ENCODE peak calls at places on chromosomes 11 and 22, in nine cellular contexts. One of them, this sample, is unnamed.

GRCh38 chr11:111633248-111633647 is 31.0 kb downstream of the SIK2 start:
- ATAC-seq in naive thymus-derived CD8-positive, alpha-beta T cell: no peak
- ATAC-seq in left lung: peak
- ATAC-seq in stimulated activated naive CD8-positive, alpha-beta T cell treated with anti-CD3 and anti-CD28 coated beads, Interleukin-15, Interleukin-2, amounts not matched to agents 100 U/mL and 50 U/mL, for 24 hours: no peak
- ATAC-seq in Right ventricle myocardium inferior: no peak
- ATAC-seq in activated naive CD8-positive, alpha-beta T cell treated with anti-CD3 and anti-CD28 coated beads, Interleukin-2, amount 10 ng/mL, durations not matched to agents 7 days and 5 days: no peak
- ATAC-seq in HepG2: peak
- ATAC-seq in gastroesophageal sphincter: no peak
- ATAC-seq in activated CD8-positive, alpha-beta T cell treated with anti-CD3 and anti-CD28 coated beads, Interleukin-2, amount 10 ng/mL, durations not matched to agents 7 days and 5 days: no peak
- ATAC-seq in this sample: no peak

GRCh38 chr11:44241851-44242250 is 68.1 kb downstream of the ALX4 start:
- ATAC-seq in gastroesophageal sphincter: no peak
- ATAC-seq in left lung: no peak
- ATAC-seq in stimulated activated naive CD8-positive, alpha-beta T cell treated with anti-CD3 and anti-CD28 coated beads, Interleukin-15, Interleukin-2, amounts not matched to agents 100 U/mL and 50 U/mL, for 24 hours: no peak
- ATAC-seq in naive thymus-derived CD8-positive, alpha-beta T cell: no peak
- ATAC-seq in activated CD8-positive, alpha-beta T cell treated with anti-CD3 and anti-CD28 coated beads, Interleukin-2, amount 10 ng/mL, durations not matched to agents 7 days and 5 days: no peak
- ATAC-seq in Right ventricle myocardium inferior: peak
- ATAC-seq in HepG2: no peak
- ATAC-seq in activated naive CD8-positive, alpha-beta T cell treated with anti-CD3 and anti-CD28 coated beads, Interleukin-2, amount 10 ng/mL, durations not matched to agents 7 days and 5 days: no peak
- ATAC-seq in this sample: no peak

GRCh38 chr11:1153105-1153950 is 4.4 kb upstream of the MUC5AC start:
- ATAC-seq in left lung: no peak
- ATAC-seq in activated CD8-positive, alpha-beta T cell treated with anti-CD3 and anti-CD28 coated beads, Interleukin-2, amount 10 ng/mL, durations not matched to agents 7 days and 5 days: no peak
- ATAC-seq in Right ventricle myocardium inferior: no peak
- ATAC-seq in naive thymus-derived CD8-positive, alpha-beta T cell: no peak
- ATAC-seq in activated naive CD8-positive, alpha-beta T cell treated with anti-CD3 and anti-CD28 coated beads, Interleukin-2, amount 10 ng/mL, durations not matched to agents 7 days and 5 days: no peak
- ATAC-seq in stimulated activated naive CD8-positive, alpha-beta T cell treated with anti-CD3 and anti-CD28 coated beads, Interleukin-15, Interleukin-2, amounts not matched to agents 100 U/mL and 50 U/mL, for 24 hours: peak
- ATAC-seq in HepG2: peak
- ATAC-seq in gastroesophageal sphincter: no peak
- ATAC-seq in this sample: peak

GRCh38 chr11:116148056-116148455 is 624.7 kb downstream of the BUD13 start:
- ATAC-seq in gastroesophageal sphincter: no peak
- ATAC-seq in HepG2: no peak
- ATAC-seq in naive thymus-derived CD8-positive, alpha-beta T cell: no peak
- ATAC-seq in stimulated activated naive CD8-positive, alpha-beta T cell treated with anti-CD3 and anti-CD28 coated beads, Interleukin-15, Interleukin-2, amounts not matched to agents 100 U/mL and 50 U/mL, for 24 hours: no peak
- ATAC-seq in activated CD8-positive, alpha-beta T cell treated with anti-CD3 and anti-CD28 coated beads, Interleukin-2, amount 10 ng/mL, durations not matched to agents 7 days and 5 days: no peak
- ATAC-seq in activated naive CD8-positive, alpha-beta T cell treated with anti-CD3 and anti-CD28 coated beads, Interleukin-2, amount 10 ng/mL, durations not matched to agents 7 days and 5 days: no peak
- ATAC-seq in Right ventricle myocardium inferior: no peak
- ATAC-seq in left lung: no peak
- ATAC-seq in this sample: no peak

GRCh38 chr11:6538892-6539291 is 41.8 kb downstream of the DNHD1 start:
- ATAC-seq in HepG2: peak
- ATAC-seq in naive thymus-derived CD8-positive, alpha-beta T cell: no peak
- ATAC-seq in Right ventricle myocardium inferior: no peak
- ATAC-seq in activated CD8-positive, alpha-beta T cell treated with anti-CD3 and anti-CD28 coated beads, Interleukin-2, amount 10 ng/mL, durations not matched to agents 7 days and 5 days: no peak
- ATAC-seq in activated naive CD8-positive, alpha-beta T cell treated with anti-CD3 and anti-CD28 coated beads, Interleukin-2, amount 10 ng/mL, durations not matched to agents 7 days and 5 days: no peak
- ATAC-seq in left lung: no peak
- ATAC-seq in gastroesophageal sphincter: no peak
- ATAC-seq in stimulated activated naive CD8-positive, alpha-beta T cell treated with anti-CD3 and anti-CD28 coated beads, Interleukin-15, Interleukin-2, amounts not matched to agents 100 U/mL and 50 U/mL, for 24 hours: no peak
- ATAC-seq in this sample: no peak

GRCh38 chr11:86211619-86212018 is 32.9 kb upstream of the EED start:
- ATAC-seq in stimulated activated naive CD8-positive, alpha-beta T cell treated with anti-CD3 and anti-CD28 coated beads, Interleukin-15, Interleukin-2, amounts not matched to agents 100 U/mL and 50 U/mL, for 24 hours: no peak
- ATAC-seq in activated CD8-positive, alpha-beta T cell treated with anti-CD3 and anti-CD28 coated beads, Interleukin-2, amount 10 ng/mL, durations not matched to agents 7 days and 5 days: no peak
- ATAC-seq in activated naive CD8-positive, alpha-beta T cell treated with anti-CD3 and anti-CD28 coated beads, Interleukin-2, amount 10 ng/mL, durations not matched to agents 7 days and 5 days: no peak
- ATAC-seq in HepG2: no peak
- ATAC-seq in left lung: no peak
- ATAC-seq in Right ventricle myocardium inferior: no peak
- ATAC-seq in naive thymus-derived CD8-positive, alpha-beta T cell: no peak
- ATAC-seq in gastroesophageal sphincter: no peak
- ATAC-seq in this sample: no peak

GRCh38 chr22:20239063-20239950 is 28.8 kb downstream of the RTN4R start:
- ATAC-seq in activated CD8-positive, alpha-beta T cell treated with anti-CD3 and anti-CD28 coated beads, Interleukin-2, amount 10 ng/mL, durations not matched to agents 7 days and 5 days: peak
- ATAC-seq in stimulated activated naive CD8-positive, alpha-beta T cell treated with anti-CD3 and anti-CD28 coated beads, Interleukin-15, Interleukin-2, amounts not matched to agents 100 U/mL and 50 U/mL, for 24 hours: peak
- ATAC-seq in activated naive CD8-positive, alpha-beta T cell treated with anti-CD3 and anti-CD28 coated beads, Interleukin-2, amount 10 ng/mL, durations not matched to agents 7 days and 5 days: peak
- ATAC-seq in HepG2: no peak
- ATAC-seq in Right ventricle myocardium inferior: no peak
- ATAC-seq in naive thymus-derived CD8-positive, alpha-beta T cell: no peak
- ATAC-seq in gastroesophageal sphincter: no peak
- ATAC-seq in left lung: peak
- ATAC-seq in this sample: no peak

GRCh38 chr11:126702987-126703386 is 297.6 kb downstream of the KIRREL3 start:
- ATAC-seq in activated naive CD8-positive, alpha-beta T cell treated with anti-CD3 and anti-CD28 coated beads, Interleukin-2, amount 10 ng/mL, durations not matched to agents 7 days and 5 days: no peak
- ATAC-seq in left lung: no peak
- ATAC-seq in Right ventricle myocardium inferior: peak
- ATAC-seq in naive thymus-derived CD8-positive, alpha-beta T cell: no peak
- ATAC-seq in gastroesophageal sphincter: peak
- ATAC-seq in stimulated activated naive CD8-positive, alpha-beta T cell treated with anti-CD3 and anti-CD28 coated beads, Interleukin-15, Interleukin-2, amounts not matched to agents 100 U/mL and 50 U/mL, for 24 hours: no peak
- ATAC-seq in activated CD8-positive, alpha-beta T cell treated with anti-CD3 and anti-CD28 coated beads, Interleukin-2, amount 10 ng/mL, durations not matched to agents 7 days and 5 days: no peak
- ATAC-seq in HepG2: no peak
- ATAC-seq in this sample: no peak

GRCh38 chr11:119309953-119310681 is 6.8 kb downstream of the MCAM start:
- ATAC-seq in activated naive CD8-positive, alpha-beta T cell treated with anti-CD3 and anti-CD28 coated beads, Interleukin-2, amount 10 ng/mL, durations not matched to agents 7 days and 5 days: no peak
- ATAC-seq in left lung: no peak
- ATAC-seq in gastroesophageal sphincter: no peak
- ATAC-seq in stimulated activated naive CD8-positive, alpha-beta T cell treated with anti-CD3 and anti-CD28 coated beads, Interleukin-15, Interleukin-2, amounts not matched to agents 100 U/mL and 50 U/mL, for 24 hours: no peak
- ATAC-seq in activated CD8-positive, alpha-beta T cell treated with anti-CD3 and anti-CD28 coated beads, Interleukin-2, amount 10 ng/mL, durations not matched to agents 7 days and 5 days: no peak
- ATAC-seq in Right ventricle myocardium inferior: no peak
- ATAC-seq in HepG2: no peak
- ATAC-seq in naive thymus-derived CD8-positive, alpha-beta T cell: no peak
- ATAC-seq in this sample: no peak

GRCh38 chr11:61659413-61660196 is 20.6 kb upstream of the DAGLA start:
- ATAC-seq in activated naive CD8-positive, alpha-beta T cell treated with anti-CD3 and anti-CD28 coated beads, Interleukin-2, amount 10 ng/mL, durations not matched to agents 7 days and 5 days: no peak
- ATAC-seq in left lung: no peak
- ATAC-seq in gastroesophageal sphincter: no peak
- ATAC-seq in HepG2: no peak
- ATAC-seq in naive thymus-derived CD8-positive, alpha-beta T cell: no peak
- ATAC-seq in stimulated activated naive CD8-positive, alpha-beta T cell treated with anti-CD3 and anti-CD28 coated beads, Interleukin-15, Interleukin-2, amounts not matched to agents 100 U/mL and 50 U/mL, for 24 hours: no peak
- ATAC-seq in activated CD8-positive, alpha-beta T cell treated with anti-CD3 and anti-CD28 coated beads, Interleukin-2, amount 10 ng/mL, durations not matched to agents 7 days and 5 days: no peak
- ATAC-seq in Right ventricle myocardium inferior: no peak
- ATAC-seq in this sample: no peak

GRCh38 chr22:46632646-46633249 is 12.6 kb downstream of the GRAMD4 start:
- ATAC-seq in Right ventricle myocardium inferior: no peak
- ATAC-seq in left lung: no peak
- ATAC-seq in gastroesophageal sphincter: no peak
- ATAC-seq in activated CD8-positive, alpha-beta T cell treated with anti-CD3 and anti-CD28 coated beads, Interleukin-2, amount 10 ng/mL, durations not matched to agents 7 days and 5 days: no peak
- ATAC-seq in activated naive CD8-positive, alpha-beta T cell treated with anti-CD3 and anti-CD28 coated beads, Interleukin-2, amount 10 ng/mL, durations not matched to agents 7 days and 5 days: no peak
- ATAC-seq in HepG2: no peak
- ATAC-seq in stimulated activated naive CD8-positive, alpha-beta T cell treated with anti-CD3 and anti-CD28 coated beads, Interleukin-15, Interleukin-2, amounts not matched to agents 100 U/mL and 50 U/mL, for 24 hours: no peak
- ATAC-seq in naive thymus-derived CD8-positive, alpha-beta T cell: no peak
- ATAC-seq in this sample: no peak

GRCh38 chr11:18706330-18707243 is 8.0 kb downstream of the TMEM86A start:
- ATAC-seq in naive thymus-derived CD8-positive, alpha-beta T cell: peak
- ATAC-seq in activated naive CD8-positive, alpha-beta T cell treated with anti-CD3 and anti-CD28 coated beads, Interleukin-2, amount 10 ng/mL, durations not matched to agents 7 days and 5 days: peak
- ATAC-seq in HepG2: no peak
- ATAC-seq in left lung: peak
- ATAC-seq in activated CD8-positive, alpha-beta T cell treated with anti-CD3 and anti-CD28 coated beads, Interleukin-2, amount 10 ng/mL, durations not matched to agents 7 days and 5 days: peak
- ATAC-seq in Right ventricle myocardium inferior: peak
- ATAC-seq in gastroesophageal sphincter: peak
- ATAC-seq in stimulated activated naive CD8-positive, alpha-beta T cell treated with anti-CD3 and anti-CD28 coated beads, Interleukin-15, Interleukin-2, amounts not matched to agents 100 U/mL and 50 U/mL, for 24 hours: peak
- ATAC-seq in this sample: peak

GRCh38 chr11:1382429-1382828 is 7.3 kb upstream of the BRSK2 start:
- ATAC-seq in Right ventricle myocardium inferior: no peak
- ATAC-seq in activated CD8-positive, alpha-beta T cell treated with anti-CD3 and anti-CD28 coated beads, Interleukin-2, amount 10 ng/mL, durations not matched to agents 7 days and 5 days: no peak
- ATAC-seq in gastroesophageal sphincter: no peak
- ATAC-seq in HepG2: peak
- ATAC-seq in naive thymus-derived CD8-positive, alpha-beta T cell: peak
- ATAC-seq in activated naive CD8-positive, alpha-beta T cell treated with anti-CD3 and anti-CD28 coated beads, Interleukin-2, amount 10 ng/mL, durations not matched to agents 7 days and 5 days: peak
- ATAC-seq in left lung: no peak
- ATAC-seq in stimulated activated naive CD8-positive, alpha-beta T cell treated with anti-CD3 and anti-CD28 coated beads, Interleukin-15, Interleukin-2, amounts not matched to agents 100 U/mL and 50 U/mL, for 24 hours: no peak
- ATAC-seq in this sample: peak

GRCh38 chr11:67054851-67055523 is 1.7 kb upstream of the RHOD start:
- ATAC-seq in activated CD8-positive, alpha-beta T cell treated with anti-CD3 and anti-CD28 coated beads, Interleukin-2, amount 10 ng/mL, durations not matched to agents 7 days and 5 days: peak
- ATAC-seq in HepG2: peak
- ATAC-seq in stimulated activated naive CD8-positive, alpha-beta T cell treated with anti-CD3 and anti-CD28 coated beads, Interleukin-15, Interleukin-2, amounts not matched to agents 100 U/mL and 50 U/mL, for 24 hours: peak
- ATAC-seq in left lung: peak
- ATAC-seq in Right ventricle myocardium inferior: peak
- ATAC-seq in naive thymus-derived CD8-positive, alpha-beta T cell: no peak
- ATAC-seq in gastroesophageal sphincter: no peak
- ATAC-seq in activated naive CD8-positive, alpha-beta T cell treated with anti-CD3 and anti-CD28 coated beads, Interleukin-2, amount 10 ng/mL, durations not matched to agents 7 days and 5 days: no peak
- ATAC-seq in this sample: no peak

This sample was measured in stimulated activated memory B cell treated with anti-CD40 and anti-IgM and Interleukin-4, amounts not matched to agents 10 μg/mL and 1 μg/mL and 100 μg/mL, for 72 hours.